ENCODE peak calls at places on chromosomes 12 and 14, in four cellular contexts. B, S, M and Q are unnamed samples.

GRCh38 chr14:91889477-91890211 is 22.3 kb upstream of the TC2N start:
- DNase-seq in B (no peak), S (no peak), M (no peak), Q (no peak)

GRCh38 chr12:112418248-112418595 is 525 bp upstream of the PTPN11 start:
- DNase-seq in B (no peak), S (no peak), M (no peak), Q (no peak)

GRCh38 chr12:5503371-5503770 is 71.5 kb downstream of the NTF3 start:
- DNase-seq in B (no peak), S (no peak), M (no peak), Q (no peak)

GRCh38 chr14:77208266-77208978 is 26.8 kb downstream of the TMEM63C start:
- DNase-seq in B (peak; percentile 32), S (no peak), M (peak; percentile 39), Q (peak; percentile 26)

GRCh38 chr12:53980448-53981388 is 4.2 kb upstream of the HOXC10 start:
- DNase-seq in B (no peak), S (no peak), M (no peak), Q (no peak)

GRCh38 chr14:95255487-95255886 is 64.2 kb downstream of the CLMN start:
- DNase-seq in B (no peak), S (peak; percentile 38), M (no peak), Q (peak; percentile 40)

GRCh38 chr14:24892730-24893059 is 157.3 kb downstream of the STXBP6 start:
- DNase-seq in B (peak; percentile 58), S (no peak), M (no peak), Q (no peak)

GRCh38 chr14:48857366-48857765 is 728.8 kb downstream of the RPS29 start:
- DNase-seq in B (no peak), S (no peak), M (no peak), Q (no peak)

DNA sequence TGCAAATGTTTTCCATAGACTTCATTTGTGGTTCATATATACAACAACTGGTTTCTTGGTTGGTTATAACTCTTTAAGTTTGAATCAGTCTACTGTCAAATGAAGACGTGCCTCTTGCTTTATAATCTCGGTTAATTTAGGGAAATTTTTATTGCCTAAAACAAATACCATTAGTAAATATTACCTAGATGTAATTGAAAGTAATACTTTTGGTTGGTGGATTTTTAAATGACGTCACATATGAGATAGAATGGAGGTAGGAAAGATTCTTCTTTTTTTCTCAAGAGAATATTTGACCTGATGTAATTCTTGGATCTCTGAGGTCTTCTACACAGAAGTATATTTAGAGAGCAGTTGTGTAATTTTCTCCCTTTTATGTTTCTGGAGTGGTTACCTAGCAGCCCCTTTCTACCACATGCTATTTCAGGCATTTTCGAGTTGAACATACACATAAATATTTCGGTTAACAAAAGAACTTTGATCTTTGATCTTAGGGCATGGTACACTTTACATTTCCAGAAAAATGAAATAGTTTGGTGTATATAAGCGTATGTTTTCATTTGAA is 1.7 kb downstream of the ATF7IP start:
- DNase-seq in B (peak; percentile 29), S (no peak), M (no peak), Q (no peak)
- TF ChIP-seq ELF1 in B (no peak), S (no peak), M (no peak), Q (no peak)

GRCh38 chr14:68866991-68867533 is 74.2 kb upstream of the ZFP36L1 start:
- DNase-seq in B (no peak), S (no peak), M (no peak), Q (no peak)
- TF ChIP-seq ELF1 in B (no peak), S (no peak), M (no peak), Q (no peak)

DNA sequence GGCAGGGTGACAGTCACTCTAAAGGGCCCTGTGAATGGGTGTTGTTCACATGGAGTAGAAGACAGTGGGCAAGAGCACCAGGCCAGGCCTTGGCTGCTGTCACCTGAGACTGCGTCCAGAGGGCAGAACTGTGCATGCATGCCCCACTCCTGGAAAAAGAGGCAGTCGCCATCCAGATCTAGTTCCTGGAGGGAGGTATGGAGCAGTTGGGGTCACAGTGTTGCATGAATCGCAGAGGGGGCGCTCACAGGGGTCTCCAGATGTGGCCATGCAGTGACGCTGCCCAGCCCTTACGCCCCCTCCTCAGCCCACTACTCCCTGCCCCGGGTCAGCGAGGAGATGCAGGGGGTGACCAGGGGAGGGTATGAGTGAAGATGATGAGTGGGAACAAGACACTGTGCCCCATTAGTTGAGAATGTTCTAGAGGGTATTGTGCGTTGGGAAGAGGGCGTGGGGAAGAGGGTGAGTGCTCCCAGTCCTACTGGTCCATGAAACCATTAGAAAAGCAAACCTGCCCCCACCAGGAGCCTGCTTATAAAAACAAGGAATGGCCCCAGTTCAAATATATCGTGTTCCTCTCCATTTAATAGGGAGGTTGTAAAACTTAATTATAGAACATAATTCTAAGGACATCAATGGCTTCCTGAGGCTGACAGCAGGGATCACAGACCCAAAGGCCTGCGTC is 32.3 kb upstream of the BCL7A start:
- DNase-seq in B (no peak), S (no peak), M (no peak), Q (no peak)
- TF ChIP-seq ELF1 in B (no peak), S (no peak), M (no peak), Q (no peak)

DNA sequence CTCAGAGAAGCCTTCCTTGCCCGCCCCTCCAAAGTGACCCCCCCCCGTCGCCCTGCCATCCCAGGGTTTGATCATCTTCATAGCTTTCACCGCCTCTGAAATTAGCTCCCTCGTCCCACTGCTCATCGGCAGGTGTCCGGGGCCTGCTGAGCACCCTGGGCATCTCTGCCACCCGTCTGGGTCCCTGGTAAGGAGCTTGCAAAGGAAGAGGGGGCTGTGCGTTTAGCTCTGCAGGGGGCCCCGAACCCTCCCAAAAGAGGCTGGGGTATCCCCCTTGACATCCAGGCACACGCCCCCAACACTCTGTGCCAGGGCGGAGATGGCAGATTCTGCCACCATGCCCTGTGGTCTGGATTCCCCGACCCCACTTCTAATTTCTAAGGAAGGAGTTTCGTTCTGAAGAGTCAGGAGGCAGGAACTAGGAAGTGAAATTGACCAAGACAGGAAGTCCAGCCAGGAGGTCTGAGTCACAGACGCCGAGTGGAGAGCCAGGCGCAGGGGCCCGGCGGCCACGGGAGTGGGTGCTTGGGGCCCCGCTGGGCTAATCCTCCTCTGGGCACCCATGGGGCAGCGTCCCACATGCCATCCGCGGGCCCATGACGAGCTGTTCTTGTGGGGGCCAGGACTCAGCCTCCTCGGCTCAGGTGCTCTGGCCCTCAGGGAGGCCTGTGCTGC is 95.7 kb downstream of the RFLNA start:
- DNase-seq in B (no peak), S (peak; percentile 27), M (no peak), Q (no peak)
- TF ChIP-seq ELF1 in B (no peak), S (no peak), M (peak; percentile 86), Q (no peak)

GRCh38 chr12:46921048-46921753 is 95.4 kb upstream of the SLC38A4 start:
- DNase-seq in B (peak; percentile 20), S (no peak), M (no peak), Q (no peak)

GRCh38 chr12:46920503-46920902 is 94.7 kb upstream of the SLC38A4 start:
- DNase-seq in B (no peak), S (no peak), M (no peak), Q (no peak)

GRCh38 chr12:46919666-46920065 is 93.9 kb upstream of the SLC38A4 start:
- DNase-seq in B (no peak), S (no peak), M (no peak), Q (no peak)

GRCh38 chr12:46918631-46919030 is 92.8 kb upstream of the SLC38A4 start:
- DNase-seq in B (no peak), S (no peak), M (no peak), Q (no peak)

DNA sequence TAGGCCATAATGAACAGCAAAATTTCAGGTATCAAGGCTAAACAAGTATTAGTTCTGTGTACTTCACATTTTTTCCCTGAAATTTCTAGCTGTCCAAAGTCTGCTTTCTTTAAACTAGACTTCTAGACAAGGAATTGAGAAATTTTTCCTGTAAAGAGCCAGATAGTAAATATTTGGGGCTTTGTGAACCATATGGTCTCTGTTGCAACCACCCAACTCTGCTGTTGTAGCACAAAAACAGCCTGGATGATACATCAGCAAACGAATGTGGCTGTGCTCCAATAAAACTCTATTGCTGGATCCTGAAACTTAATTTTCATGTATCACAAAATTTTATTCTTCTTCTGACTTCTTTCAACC is 95.9 kb upstream of the SLC38A4 start:
- DNase-seq in B (peak; percentile 42), S (no peak), M (no peak), Q (no peak)
- TF ChIP-seq ELF1 in B (no peak), S (no peak), M (no peak), Q (no peak)

DNA sequence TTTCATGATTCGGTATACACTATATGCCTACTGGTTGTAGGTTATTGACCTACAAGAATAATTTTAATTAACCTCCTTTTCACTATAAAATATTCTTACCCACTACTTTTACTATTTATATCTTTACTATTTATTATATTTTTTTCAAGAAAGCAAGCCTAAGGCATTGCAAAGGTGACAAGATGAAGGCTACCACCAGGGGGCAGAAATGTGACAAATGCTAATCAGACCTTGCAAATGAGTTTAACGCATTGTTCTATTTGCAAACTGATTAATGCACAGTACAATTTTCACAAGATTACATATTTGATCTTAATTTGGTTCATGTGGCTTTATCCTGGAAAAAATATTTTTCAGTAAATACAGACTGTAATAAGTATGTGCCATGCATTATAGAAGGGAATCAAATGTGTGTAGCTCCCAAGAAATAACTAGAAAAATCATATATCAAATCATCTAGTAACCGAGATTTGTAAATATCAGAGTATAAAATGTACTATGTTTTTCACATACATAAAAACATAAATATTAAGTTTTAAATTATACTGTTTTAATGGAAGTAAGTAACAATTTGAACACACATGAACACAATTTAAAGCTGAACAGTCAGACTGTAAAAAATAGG is 107.0 kb downstream of the ADAMTS20 start:
- DNase-seq in B (peak; percentile 39), S (peak; percentile 73), M (peak; percentile 10), Q (peak; percentile 31)
- TF ChIP-seq ELF1 in B (no peak), S (no peak), M (no peak), Q (no peak)

GRCh38 chr12:30015661-30016060 is 231.9 kb upstream of the TMTC1 start:
- DNase-seq in B (no peak), S (no peak), M (no peak), Q (no peak)
- TF ChIP-seq ELF1 in B (no peak), S (no peak), M (no peak), Q (no peak)

GRCh38 chr14:68527329-68527851 is 265.5 kb downstream of the ZFP36L1 start:
- DNase-seq in B (no peak), S (no peak), M (no peak), Q (no peak)
- TF ChIP-seq ELF1 in B (no peak), S (no peak), M (no peak), Q (no peak)

DNA sequence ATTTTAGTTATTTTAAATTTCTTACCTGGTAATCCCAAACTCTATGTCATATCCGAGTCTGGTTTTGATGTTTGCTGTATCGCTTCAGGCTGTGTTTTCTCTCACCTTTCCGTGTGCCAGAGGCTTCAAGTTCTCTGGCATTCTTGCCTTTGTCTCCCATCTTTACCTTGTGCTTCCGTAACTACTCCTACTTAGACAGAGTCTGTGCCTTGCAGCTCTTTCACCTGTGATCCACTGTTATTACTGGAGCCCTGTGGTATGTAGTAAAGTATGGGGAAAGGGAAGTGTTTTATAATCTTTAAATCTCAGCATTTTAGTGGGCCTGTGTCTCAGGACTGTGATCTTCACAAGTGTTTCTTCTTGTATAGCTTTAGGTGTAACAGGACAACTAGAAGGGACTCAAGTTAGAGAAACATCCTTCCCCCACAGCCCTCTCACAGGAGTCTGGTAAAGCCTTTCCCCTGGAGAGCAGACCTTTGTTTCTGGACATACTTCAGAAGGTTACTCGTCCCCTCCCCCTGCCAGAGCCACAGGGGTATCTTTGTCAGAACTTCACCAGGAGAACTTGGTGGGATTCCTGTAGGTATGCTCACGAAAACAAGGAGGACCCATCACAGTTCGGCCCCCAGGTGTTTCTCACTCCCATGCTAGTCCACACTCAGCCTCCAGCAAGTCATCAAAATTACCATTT is 11.1 kb downstream of the IFNG start:
- DNase-seq in B (no peak), S (no peak), M (no peak), Q (no peak)
- TF ChIP-seq ELF1 in B (no peak), S (no peak), M (no peak), Q (no peak)

GRCh38 chr12:39620664-39621658 is 1.4 kb upstream of the ABCD2 start:
- DNase-seq in B (no peak), S (no peak), M (no peak), Q (no peak)
- TF ChIP-seq ELF1 in B (no peak), S (no peak), M (no peak), Q (no peak)